ENCODE peak calls at places on chromosomes 1 and 21, in six cellular contexts. V is ovary; W is stimulated activated CD4-positive, alpha-beta T cell treated with anti-CD3 and anti-CD28 coated beads, Interleukin-1b, Interleukin-23, amount 100 ng/mL, for 24 hours; F is HFF-Myc; A is HS-27A; J is PC-3. P is an unnamed sample.

GRCh38 chr1:177862916-177863315 is 106.9 kb downstream of the SEC16B start:
- DNase-seq in V (no peak), W (no peak), F (no peak), A (no peak), J (no peak), P (no peak)

GRCh38 chr1:215557504-215557903 is 9.6 kb upstream of the KCTD3 start:
- DNase-seq in V (no peak), W (no peak), F (no peak), A (no peak), J (no peak), P (no peak)

GRCh38 chr1:181119076-181119989 is 30.8 kb downstream of the IER5 start:
- DNase-seq in V (no peak), W (no peak), F (no peak), A (no peak), J (peak; percentile 95), P (no peak)

GRCh38 chr1:22139066-22139594 is 3.8 kb downstream of the WNT4 start:
- DNase-seq in V (peak; percentile 18), W (no peak), F (no peak), A (no peak), J (no peak), P (no peak)

GRCh38 chr1:2231667-2232254 is 3.6 kb downstream of the SKI start:
- DNase-seq in V (peak; percentile 82), W (no peak), F (no peak), A (no peak), J (peak; percentile 68), P (peak; percentile 88)

GRCh38 chr1:113912594-113913311 is 7.6 kb downstream of the DCLRE1B start:
- DNase-seq in V (peak; percentile 42), W (no peak), F (no peak), A (peak; percentile 79), J (peak; percentile 7), P (no peak)

GRCh38 chr1:17577907-17578297 is 38.4 kb downstream of the ARHGEF10L start:
- DNase-seq in V (no peak), W (no peak), F (no peak), A (no peak), J (no peak), P (no peak)

GRCh38 chr1:17606826-17607440 is 67.4 kb downstream of the ARHGEF10L start:
- DNase-seq in V (peak; percentile 65), W (peak; percentile 13), F (peak; percentile 33), A (peak; percentile 31), J (peak; percentile 79), P (peak; percentile 86)

GRCh38 chr21:18340387-18340942 is 63.1 kb downstream of the TMPRSS15 start:
- DNase-seq in V (no peak), W (no peak), F (no peak), A (peak; percentile 77), J (peak; percentile 29), P (no peak)

GRCh38 chr1:153339802-153340201 is 8.8 kb downstream of the PGLYRP4 start:
- DNase-seq in V (no peak), W (no peak), F (no peak), A (no peak), J (no peak), P (no peak)

GRCh38 chr1:61645476-61645875 is 79.5 kb downstream of the TM2D1 start:
- DNase-seq in V (no peak), W (no peak), F (no peak), A (no peak), J (no peak), P (no peak)

GRCh38 chr1:68213843-68214242 is 18.5 kb downstream of the WLS start:
- DNase-seq in V (peak; percentile 75), W (no peak), F (no peak), A (no peak), J (no peak), P (peak; percentile 84)

GRCh38 chr1:9388628-9389184 is 96.0 kb downstream of the SPSB1 start:
- DNase-seq in V (no peak), W (no peak), F (no peak), A (no peak), J (peak; percentile 53), P (no peak)

GRCh38 chr1:110490791-110491451 is 28.1 kb downstream of the KCNA10 start:
- DNase-seq in V (no peak), W (no peak), F (no peak), A (no peak), J (no peak), P (no peak)

GRCh38 chr1:198423701-198424100 is 116.8 kb downstream of the ATP6V1G3 start:
- DNase-seq in V (no peak), W (no peak), F (no peak), A (no peak), J (no peak), P (no peak)

GRCh38 chr21:34077888-34078287 is 4.5 kb downstream of the MRPS6 start:
- DNase-seq in V (no peak), W (no peak), F (no peak), A (no peak), J (no peak), P (no peak)

GRCh38 chr1:223771814-223772770 is 59.8 kb downstream of the CAPN2 start:
- DNase-seq in V (peak; percentile 79), W (no peak), F (no peak), A (peak; percentile 81), J (peak; percentile 93), P (peak; percentile 83)

P was measured in Right ventricle myocardium inferior.